ENCODE peak calls at places on chromosomes 11 and 22, in five cellular contexts. Z, M, D, F and V are unnamed samples.
A peak's percentile ranks its signal among the peaks of the same experiment; 100 is the strongest.

GRCh38 chr22:47372111-47372581 is 609.7 kb downstream of the TBC1D22A start:
- DNase-seq in Z (no peak), M (no peak), D (no peak), F (no peak), V (no peak)

GRCh38 chr11:77411238-77411637 is 62.7 kb downstream of the PAK1 start:
- DNase-seq in Z (no peak), M (no peak), D (no peak), F (no peak), V (no peak)

GRCh38 chr11:87589082-87589481 is 551.3 kb downstream of the TMEM135 start:
- DNase-seq in Z (no peak), M (no peak), D (no peak), F (no peak), V (no peak)

GRCh38 chr11:80958414-80958813 is 1517.6 kb upstream of the TENM4 start:
- DNase-seq in Z (no peak), M (no peak), D (no peak), F (no peak), V (no peak)

GRCh38 chr22:47839586-47840245 is 1077.3 kb downstream of the TBC1D22A start:
- DNase-seq in Z (no peak), M (no peak), D (no peak), F (no peak), V (no peak)

GRCh38 chr11:10566257-10566956 is 2.1 kb downstream of the LYVE1 start:
- DNase-seq in Z (no peak), M (no peak), D (no peak), F (no peak), V (no peak)

GRCh38 chr11:129234978-129235377 is 42.9 kb upstream of the ARHGAP32 start:
- DNase-seq in Z (no peak), M (no peak), D (no peak), F (no peak), V (no peak)

GRCh38 chr11:130631119-130631518 is 182.7 kb downstream of the ADAMTS15 start:
- DNase-seq in Z (no peak), M (no peak), D (no peak), F (no peak), V (peak; percentile 52)

DNA sequence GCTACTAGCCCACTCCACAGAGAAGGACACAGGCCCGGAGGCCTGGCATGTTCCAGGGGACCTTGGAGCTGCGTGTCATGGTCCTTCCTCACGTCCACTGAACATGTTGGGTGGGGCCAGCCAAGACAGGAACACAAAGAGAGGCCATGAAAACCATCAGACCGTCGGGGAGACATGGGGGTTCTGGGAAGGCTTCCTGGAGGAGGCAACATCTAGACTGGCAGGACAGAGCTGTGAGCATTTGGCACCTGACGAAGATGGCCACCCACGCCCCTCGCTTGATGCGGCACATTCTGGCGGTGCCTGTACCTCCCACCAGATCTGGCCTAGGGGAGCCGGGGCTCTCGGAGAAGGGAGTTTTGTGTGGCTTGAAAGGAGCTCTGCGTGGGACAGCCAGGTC is 24.7 kb upstream of the ARHGAP8 start:
- DNase-seq in Z (no peak), M (no peak), D (no peak), F (no peak), V (no peak)
- TF ChIP-seq ZNF274 in Z (no peak), M (no peak), D (no peak), F (no peak), V (no peak)

GRCh38 chr11:134290646-134291045 is 14.5 kb downstream of the GLB1L3 start:
- DNase-seq in Z (no peak), M (peak; percentile 27), D (no peak), F (no peak), V (no peak)
- TF ChIP-seq ZNF274 in Z (no peak), M (no peak), D (no peak), F (no peak), V (no peak)

DNA sequence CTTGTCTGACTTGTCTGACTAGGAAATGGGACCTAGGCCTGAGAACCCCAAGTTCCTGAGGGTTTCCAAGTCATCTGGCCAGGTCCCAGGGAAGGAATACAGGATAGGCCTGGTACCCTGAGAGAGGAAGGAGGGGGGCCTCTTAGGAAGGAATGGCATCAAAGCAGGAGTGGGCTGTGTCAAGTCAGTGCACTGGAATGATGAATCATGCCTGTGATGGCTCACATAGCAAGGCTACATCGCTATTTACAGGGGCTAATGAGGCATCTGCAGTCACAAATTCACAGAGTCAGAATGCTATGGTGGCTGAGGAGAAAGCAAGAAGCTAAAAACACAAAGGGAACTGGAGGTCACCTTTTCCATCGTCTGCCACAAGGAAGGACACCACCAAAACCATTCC is 247.3 kb downstream of the NXPE2 start:
- DNase-seq in Z (no peak), M (no peak), D (no peak), F (no peak), V (no peak)
- TF ChIP-seq ZNF274 in Z (no peak), M (no peak), D (no peak), F (no peak), V (no peak)

GRCh38 chr11:1682225-1682901 is 14.6 kb upstream of the KRTAP5-6 start:
- DNase-seq in Z (no peak), M (no peak), D (no peak), F (peak; percentile 59), V (no peak)
- TF ChIP-seq ZNF274 in Z (no peak), M (no peak), D (no peak), F (no peak), V (no peak)

GRCh38 chr11:72257551-72257950 is 13.6 kb upstream of the PHOX2A start:
- DNase-seq in Z (no peak), M (no peak), D (no peak), F (no peak), V (no peak)

GRCh38 chr11:72267956-72268617 is 24.1 kb upstream of the PHOX2A start:
- DNase-seq in Z (no peak), M (no peak), D (no peak), F (no peak), V (no peak)

GRCh38 chr11:72259490-72259889 is 15.5 kb upstream of the PHOX2A start:
- DNase-seq in Z (no peak), M (no peak), D (no peak), F (no peak), V (no peak)

GRCh38 chr11:72260574-72260973 is 16.6 kb upstream of the PHOX2A start:
- DNase-seq in Z (no peak), M (no peak), D (no peak), F (no peak), V (no peak)

DNA sequence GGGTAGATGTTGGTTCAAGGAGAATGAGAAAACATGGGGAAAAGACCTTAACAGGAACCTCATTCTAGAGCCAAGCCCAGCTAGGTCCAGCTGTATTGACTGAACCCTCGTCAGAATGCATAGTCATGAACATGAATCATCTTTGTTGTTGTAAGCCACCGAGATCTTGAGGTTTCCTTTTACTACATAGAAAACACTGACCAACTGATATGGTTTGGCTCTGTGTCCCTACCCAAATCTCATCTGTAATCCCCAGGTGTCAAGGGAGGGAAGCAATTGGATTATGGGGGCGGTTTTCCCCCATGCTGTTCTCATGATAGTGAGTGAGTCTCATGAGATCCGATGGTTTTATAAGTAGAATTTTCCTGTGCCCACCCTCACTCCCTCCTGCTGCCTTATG is 19.4 kb upstream of the PHOX2A start:
- DNase-seq in Z (no peak), M (peak; percentile 60), D (no peak), F (no peak), V (no peak)
- TF ChIP-seq ZNF274 in Z (no peak), M (no peak), D (no peak), F (no peak), V (no peak)

DNA sequence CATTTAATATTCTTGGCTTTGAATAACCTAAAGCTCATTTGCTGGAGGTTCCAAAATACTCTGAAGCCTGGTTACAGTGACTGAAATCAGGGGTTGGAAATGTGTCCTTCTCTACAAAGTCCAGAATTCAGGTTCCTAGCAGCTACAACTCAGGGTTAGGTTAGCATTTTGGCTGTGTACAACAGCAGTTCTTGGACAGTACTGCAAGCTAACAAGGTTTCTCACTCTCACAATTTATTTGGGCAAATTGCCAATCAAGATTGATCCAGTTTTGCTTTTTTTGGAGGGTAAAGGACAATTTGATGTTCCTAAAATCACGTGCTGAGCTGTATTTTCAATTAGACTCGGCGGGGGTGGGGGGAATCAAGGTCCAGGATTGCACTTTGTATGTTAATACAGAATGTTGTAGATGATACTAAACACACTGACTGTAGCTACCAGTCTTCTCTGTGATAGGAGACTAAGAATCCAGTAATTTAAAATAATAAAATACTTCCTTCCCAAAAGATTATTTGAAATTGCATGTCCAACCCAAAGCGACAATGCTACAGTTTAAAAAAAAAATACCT is 49.7 kb upstream of the RAPSN start:
- DNase-seq in Z (no peak), M (no peak), D (no peak), F (no peak), V (no peak)
- TF ChIP-seq ZNF274 in Z (no peak), M (no peak), D (no peak), F (no peak), V (no peak)

GRCh38 chr11:33829430-33830141 is 55.3 kb upstream of the FBXO3 start:
- DNase-seq in Z (peak; percentile 28), M (peak; percentile 77), D (peak; percentile 79), F (peak; percentile 13), V (peak; percentile 40)

GRCh38 chr11:33832676-33833075 is 58.4 kb upstream of the FBXO3 start:
- DNase-seq in Z (no peak), M (no peak), D (no peak), F (no peak), V (no peak)

GRCh38 chr11:33830903-33831648 is 56.8 kb upstream of the FBXO3 start:
- DNase-seq in Z (no peak), M (no peak), D (no peak), F (no peak), V (no peak)

GRCh38 chr11:33835143-33835878 is 56.6 kb downstream of the LMO2 start:
- DNase-seq in Z (peak; percentile 3), M (peak; percentile 74), D (no peak), F (peak; percentile 33), V (peak; percentile 48)
- TF ChIP-seq ZNF274 in Z (no peak), M (no peak), D (no peak), F (no peak), V (no peak)

GRCh38 chr22:20186183-20186870 is 35.5 kb upstream of the CCDC188 start:
- DNase-seq in Z (no peak), M (peak; percentile 74), D (peak; percentile 69), F (peak; percentile 44), V (no peak)
- TF ChIP-seq ZNF274 in Z (no peak), M (no peak), D (no peak), F (no peak), V (no peak)

DNA sequence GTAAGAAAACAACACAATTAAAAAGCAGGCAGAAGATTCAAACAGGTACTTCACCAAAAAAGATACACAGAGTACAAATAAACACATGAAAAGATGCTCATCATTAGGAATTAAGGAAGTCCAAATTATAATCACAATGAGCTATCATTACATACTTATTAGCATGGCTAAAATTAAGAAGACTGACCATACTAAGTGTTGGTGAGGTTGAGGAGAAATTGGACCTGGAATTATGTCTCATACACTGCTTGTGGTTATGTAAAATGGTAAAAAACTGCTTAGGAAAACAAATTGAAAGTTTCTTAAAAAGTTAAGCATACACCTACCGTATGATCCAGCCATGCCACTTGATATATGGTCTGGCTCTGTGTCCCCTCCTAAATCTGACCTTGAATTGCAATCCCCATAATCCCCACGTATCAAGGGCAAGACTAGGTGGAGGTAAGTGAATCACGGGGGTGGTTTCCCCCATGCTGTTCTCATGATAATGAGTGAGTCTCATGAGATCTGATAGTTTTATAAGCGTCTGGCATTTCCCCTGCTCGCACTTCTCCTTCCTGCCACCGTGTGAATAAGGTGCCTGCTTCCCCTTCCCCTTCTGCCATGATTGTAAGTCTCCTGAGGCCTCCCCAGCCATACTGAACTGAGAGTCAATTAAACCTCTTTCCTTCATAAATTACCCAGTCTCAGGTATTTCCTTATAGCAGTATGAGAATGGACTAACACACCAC is 4.8 kb downstream of the SAAL1 start:
- DNase-seq in Z (no peak), M (no peak), D (no peak), F (no peak), V (no peak)
- TF ChIP-seq ZNF274 in Z (no peak), M (no peak), D (no peak), F (no peak), V (no peak)